ENCODE peak calls at places on chromosomes 4 and X, in eight cellular contexts. B is AG09319; O is posterior cingulate gyrus; R is activated CD4-positive, CD25-positive, alpha-beta regulatory T cell; X is Kasumi-1; J is activated CD8-positive, alpha-beta memory T cell treated with anti-CD3 and anti-CD28 coated beads, Interleukin-2, amount 10 ng/mL, durations not matched to agents 7 days and 5 days; P is K562; D is esophagus squamous epithelium. G is an unnamed sample.

GRCh38 chr4:155392486-155393184 is 15.9 kb upstream of the MAP9 start:
- DNase-seq in B (no peak), O (no peak), R (no peak), X (no peak), J (no peak), P (no peak), D (no peak), G (no peak)

GRCh38 chr4:115361781-115362180 is 248.4 kb upstream of the NDST4 start:
- DNase-seq in B (no peak), O (no peak), R (no peak), X (no peak), J (no peak), P (no peak), D (no peak), G (no peak)

GRCh38 chr4:54852061-54852460 is 194.3 kb downstream of the KIT start:
- DNase-seq in B (no peak), O (no peak), R (no peak), X (no peak), J (no peak), P (no peak), D (no peak), G (no peak)

GRCh38 chr4:73405138-73405537 is 1.1 kb downstream of the ALB start:
- DNase-seq in B (no peak), O (no peak), R (no peak), X (no peak), J (no peak), P (no peak), D (no peak), G (no peak)

GRCh38 chrX:155632424-155633100 is 19.8 kb upstream of the TMLHE start:
- DNase-seq in B (no peak), O (no peak), R (no peak), X (no peak), J (peak), P (no peak), D (no peak), G (no peak)

GRCh38 chr4:183241322-183241640 is 78.8 kb downstream of the CLDN22 start:
- DNase-seq in B (no peak), O (no peak), R (no peak), X (no peak), J (no peak), P (peak), D (no peak), G (no peak)

GRCh38 chr4:7134737-7135388 is 57.5 kb upstream of the SORCS2 start:
- DNase-seq in B (peak), O (no peak), R (no peak), X (peak), J (no peak), P (no peak), D (no peak), G (peak)

GRCh38 chr4:7842384-7843279 is 97.0 kb downstream of the AFAP1 start:
- DNase-seq in B (peak), O (no peak), R (no peak), X (no peak), J (no peak), P (no peak), D (no peak), G (no peak)

GRCh38 chr4:120557372-120557771 is 365.2 kb downstream of the PRDM5 start:
- DNase-seq in B (no peak), O (no peak), R (no peak), X (no peak), J (no peak), P (no peak), D (no peak), G (no peak)

GRCh38 chr4:75686346-75686745 is 13.1 kb upstream of the G3BP2 start:
- DNase-seq in B (no peak), O (no peak), R (no peak), X (no peak), J (no peak), P (no peak), D (no peak), G (peak)

GRCh38 chr4:7328913-7329638 is 105.7 kb downstream of the PSAPL1 start:
- DNase-seq in B (peak), O (no peak), R (no peak), X (no peak), J (no peak), P (no peak), D (no peak), G (peak)

GRCh38 chrX:68717663-68718442 is 70.4 kb downstream of the STARD8 start:
- DNase-seq in B (no peak), O (no peak), R (no peak), X (no peak), J (no peak), P (no peak), D (no peak), G (peak)

GRCh38 chr4:68489338-68489737 is 42.1 kb downstream of the TMPRSS11E start:
- DNase-seq in B (no peak), O (no peak), R (no peak), X (no peak), J (no peak), P (no peak), D (no peak), G (no peak)

GRCh38 chr4:86271057-86271456 is 88.8 kb downstream of the MAPK10 start:
- DNase-seq in B (no peak), O (no peak), R (no peak), X (no peak), J (no peak), P (no peak), D (no peak), G (no peak)

GRCh38 chr4:141346144-141346543 is 125.4 kb downstream of the ZNF330 start:
- DNase-seq in B (peak), O (no peak), R (no peak), X (peak), J (no peak), P (peak), D (no peak), G (no peak)

GRCh38 chr4:87819281-87819919 is 13.4 kb upstream of the MEPE start:
- DNase-seq in B (peak), O (no peak), R (no peak), X (no peak), J (no peak), P (peak), D (no peak), G (no peak)

GRCh38 chrX:24561121-24561520 is 86.0 kb downstream of the PCYT1B start:
- DNase-seq in B (no peak), O (no peak), R (no peak), X (peak), J (no peak), P (peak), D (no peak), G (no peak)

GRCh38 chrX:19810370-19810769 is 77.0 kb downstream of the SH3KBP1 start:
- DNase-seq in B (no peak), O (no peak), R (no peak), X (no peak), J (no peak), P (no peak), D (no peak), G (no peak)

GRCh38 chr4:74754218-74754617 is 40.1 kb downstream of the BTC start:
- DNase-seq in B (no peak), O (no peak), R (no peak), X (no peak), J (no peak), P (no peak), D (no peak), G (no peak)

GRCh38 chrX:120768681-120769080 is 107.0 kb downstream of the CT47B1 start:
- DNase-seq in B (peak), O (no peak), R (no peak), X (no peak), J (no peak), P (no peak), D (no peak), G (no peak)

GRCh38 chrX:23317799-23318724 is 16.6 kb upstream of the PTCHD1 start:
- DNase-seq in B (no peak), O (no peak), R (no peak), X (peak), J (peak), P (peak), D (no peak), G (peak)

GRCh38 chr4:150256841-150257273 is 178.6 kb downstream of the DCLK2 start:
- DNase-seq in B (no peak), O (no peak), R (no peak), X (no peak), J (no peak), P (no peak), D (no peak), G (peak)

GRCh38 chr4:37389967-37390580 is 145.5 kb downstream of the NWD2 start:
- DNase-seq in B (no peak), O (no peak), R (no peak), X (peak), J (no peak), P (peak), D (no peak), G (no peak)

GRCh38 chrX:109974906-109975655 is 27.8 kb upstream of the TMEM164 start:
- DNase-seq in B (no peak), O (no peak), R (no peak), X (no peak), J (peak), P (peak), D (no peak), G (no peak)

GRCh38 chr4:39664828-39665731 is 26.4 kb upstream of the SMIM14 start:
- DNase-seq in B (no peak), O (no peak), R (no peak), X (no peak), J (no peak), P (no peak), D (no peak), G (no peak)

GRCh38 chrX:155334486-155335316 is at the start of gene CLIC2:
- DNase-seq in B (peak), O (peak), R (no peak), X (no peak), J (no peak), P (peak), D (no peak), G (no peak)

GRCh38 chrX:16711219-16712115 is 1.0 kb downstream of the CTPS2 start:
- DNase-seq in B (no peak), O (no peak), R (no peak), X (no peak), J (no peak), P (peak), D (no peak), G (no peak)

GRCh38 chrX:150767475-150768131 is 74.4 kb downstream of the MTMR1 start:
- DNase-seq in B (peak), O (no peak), R (no peak), X (peak), J (no peak), P (peak), D (no peak), G (no peak)

GRCh38 chr4:57426779-57427395 is 316.7 kb upstream of the IGFBP7 start:
- DNase-seq in B (peak), O (peak), R (no peak), X (peak), J (peak), P (peak), D (no peak), G (peak)

G was measured in head of caudate nucleus.